ENCODE peak calls at places on chromosomes 7 and 10, in nine cellular contexts. One of them, this sample, is unnamed.

GRCh38 chr7:33764752-33765451 is 140.4 kb upstream of the BMPER start:
- DNase-seq in fibroblast of mammary gland: peak
- DNase-seq in astrocyte of the spinal cord: peak
- DNase-seq in heart right ventricle: no peak
- DNase-seq in astrocyte of the cerebellum: no peak
- DNase-seq in stomach: peak
- DNase-seq in A549: no peak
- DNase-seq in GM12865: no peak
- DNase-seq in AG09309: no peak
- DNase-seq in this sample: no peak

GRCh38 chr7:39172137-39172536 is 194.4 kb downstream of the POU6F2 start:
- DNase-seq in fibroblast of mammary gland: no peak
- DNase-seq in astrocyte of the spinal cord: no peak
- DNase-seq in heart right ventricle: no peak
- DNase-seq in astrocyte of the cerebellum: no peak
- DNase-seq in stomach: no peak
- DNase-seq in A549: no peak
- DNase-seq in GM12865: no peak
- DNase-seq in AG09309: no peak
- DNase-seq in this sample: no peak

GRCh38 chr7:107122483-107122882 is 46.3 kb upstream of the HBP1 start:
- DNase-seq in fibroblast of mammary gland: peak
- DNase-seq in astrocyte of the spinal cord: peak
- DNase-seq in heart right ventricle: no peak
- DNase-seq in astrocyte of the cerebellum: no peak
- DNase-seq in stomach: no peak
- DNase-seq in A549: peak
- DNase-seq in GM12865: no peak
- DNase-seq in AG09309: no peak
- DNase-seq in this sample: no peak

GRCh38 chr7:42758124-42758523 is 153.7 kb downstream of the C7orf25 start:
- DNase-seq in fibroblast of mammary gland: no peak
- DNase-seq in astrocyte of the spinal cord: no peak
- DNase-seq in heart right ventricle: no peak
- DNase-seq in astrocyte of the cerebellum: no peak
- DNase-seq in stomach: no peak
- DNase-seq in A549: no peak
- DNase-seq in GM12865: no peak
- DNase-seq in AG09309: no peak
- DNase-seq in this sample: no peak

GRCh38 chr7:16129431-16130126 is 291.8 kb downstream of the CRPPA start:
- DNase-seq in fibroblast of mammary gland: peak
- DNase-seq in astrocyte of the spinal cord: peak
- DNase-seq in heart right ventricle: no peak
- DNase-seq in astrocyte of the cerebellum: peak
- DNase-seq in stomach: no peak
- DNase-seq in A549: peak
- DNase-seq in GM12865: no peak
- DNase-seq in AG09309: peak
- DNase-seq in this sample: no peak

GRCh38 chr10:54363390-54363789 is 437.6 kb downstream of the PCDH15 start:
- DNase-seq in fibroblast of mammary gland: no peak
- DNase-seq in astrocyte of the spinal cord: no peak
- DNase-seq in heart right ventricle: no peak
- DNase-seq in astrocyte of the cerebellum: no peak
- DNase-seq in stomach: no peak
- DNase-seq in A549: no peak
- DNase-seq in GM12865: no peak
- DNase-seq in AG09309: no peak
- DNase-seq in this sample: no peak

GRCh38 chr7:107480932-107481331 is 11.1 kb downstream of the GPR22 start:
- DNase-seq in fibroblast of mammary gland: peak
- DNase-seq in astrocyte of the spinal cord: no peak
- DNase-seq in heart right ventricle: no peak
- DNase-seq in astrocyte of the cerebellum: no peak
- DNase-seq in stomach: no peak
- DNase-seq in A549: no peak
- DNase-seq in GM12865: no peak
- DNase-seq in AG09309: no peak
- DNase-seq in this sample: no peak

GRCh38 chr10:11685787-11686218 is 56.4 kb upstream of the ECHDC3 start:
- DNase-seq in fibroblast of mammary gland: peak
- DNase-seq in astrocyte of the spinal cord: peak
- DNase-seq in heart right ventricle: peak
- DNase-seq in astrocyte of the cerebellum: peak
- DNase-seq in stomach: peak
- DNase-seq in A549: no peak
- DNase-seq in GM12865: peak
- DNase-seq in AG09309: no peak
- DNase-seq in this sample: peak

GRCh38 chr7:134246347-134246746 is 70.4 kb downstream of the SLC35B4 start:
- DNase-seq in fibroblast of mammary gland: no peak
- DNase-seq in astrocyte of the spinal cord: no peak
- DNase-seq in heart right ventricle: no peak
- DNase-seq in astrocyte of the cerebellum: no peak
- DNase-seq in stomach: no peak
- DNase-seq in A549: no peak
- DNase-seq in GM12865: peak
- DNase-seq in AG09309: no peak
- DNase-seq in this sample: no peak

GRCh38 chr7:128938524-128939074 is 872 bp downstream of the IRF5 start:
- DNase-seq in fibroblast of mammary gland: no peak
- DNase-seq in astrocyte of the spinal cord: no peak
- DNase-seq in heart right ventricle: no peak
- DNase-seq in astrocyte of the cerebellum: no peak
- DNase-seq in stomach: no peak
- DNase-seq in A549: no peak
- DNase-seq in GM12865: peak
- DNase-seq in AG09309: no peak
- DNase-seq in this sample: no peak

GRCh38 chr7:143434660-143435059 is 8.6 kb upstream of the TAS2R60 start:
- DNase-seq in fibroblast of mammary gland: peak
- DNase-seq in astrocyte of the spinal cord: peak
- DNase-seq in heart right ventricle: peak
- DNase-seq in astrocyte of the cerebellum: no peak
- DNase-seq in stomach: no peak
- DNase-seq in A549: peak
- DNase-seq in GM12865: no peak
- DNase-seq in AG09309: no peak
- DNase-seq in this sample: no peak

GRCh38 chr7:30914611-30915601 is 3.3 kb downstream of the AQP1 start:
- DNase-seq in fibroblast of mammary gland: peak
- DNase-seq in astrocyte of the spinal cord: peak
- DNase-seq in heart right ventricle: peak
- DNase-seq in astrocyte of the cerebellum: no peak
- DNase-seq in stomach: no peak
- DNase-seq in A549: peak
- DNase-seq in GM12865: no peak
- DNase-seq in AG09309: no peak
- DNase-seq in this sample: no peak

GRCh38 chr10:70343312-70343711 is 39.1 kb downstream of the LRRC20 start:
- DNase-seq in fibroblast of mammary gland: no peak
- DNase-seq in astrocyte of the spinal cord: no peak
- DNase-seq in heart right ventricle: no peak
- DNase-seq in astrocyte of the cerebellum: no peak
- DNase-seq in stomach: peak
- DNase-seq in A549: no peak
- DNase-seq in GM12865: no peak
- DNase-seq in AG09309: no peak
- DNase-seq in this sample: no peak

GRCh38 chr10:50224330-50224952 is 26.9 kb downstream of the ASAH2 start:
- DNase-seq in fibroblast of mammary gland: peak
- DNase-seq in astrocyte of the spinal cord: peak
- DNase-seq in heart right ventricle: no peak
- DNase-seq in astrocyte of the cerebellum: peak
- DNase-seq in stomach: peak
- DNase-seq in A549: peak
- DNase-seq in GM12865: peak
- DNase-seq in AG09309: peak
- DNase-seq in this sample: peak
- TF ChIP-seq CTCF in fibroblast of mammary gland: peak
- TF ChIP-seq CTCF in astrocyte of the spinal cord: peak
- TF ChIP-seq CTCF in heart right ventricle: no peak
- TF ChIP-seq CTCF in astrocyte of the cerebellum: peak
- TF ChIP-seq CTCF in stomach: peak
- TF ChIP-seq CTCF in A549: peak
- TF ChIP-seq CTCF in GM12865: peak
- TF ChIP-seq CTCF in AG09309: peak
- TF ChIP-seq CTCF in this sample: peak

DNA sequence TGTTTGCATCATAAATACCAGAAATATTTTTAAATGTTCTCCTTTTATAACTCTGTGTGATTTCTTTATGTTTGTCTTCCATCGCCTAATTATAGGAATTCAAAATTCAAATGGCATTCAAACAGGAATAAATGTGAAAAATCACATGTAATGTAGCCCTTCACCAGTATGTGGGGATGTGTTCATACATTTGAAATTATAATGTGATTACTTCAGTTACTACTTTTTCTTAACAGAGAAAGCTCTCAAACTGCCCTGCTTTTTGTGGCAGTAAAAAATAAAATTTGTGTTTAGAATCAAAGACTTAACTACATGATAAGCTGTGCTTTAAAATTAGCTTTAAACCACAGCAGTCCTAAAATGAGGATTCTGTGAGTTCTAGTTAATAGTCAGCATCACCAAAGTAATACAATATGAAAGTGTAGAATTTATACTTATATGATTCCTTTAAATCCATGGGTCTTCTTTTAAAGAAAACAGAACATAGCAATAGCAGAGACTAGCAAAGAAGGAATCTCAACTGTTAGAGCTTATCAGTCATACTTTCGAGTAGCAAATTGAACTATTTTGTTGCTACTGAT is 7.8 kb upstream of the HERC4 start:
- DNase-seq in fibroblast of mammary gland: peak
- DNase-seq in astrocyte of the spinal cord: peak
- DNase-seq in heart right ventricle: no peak
- DNase-seq in astrocyte of the cerebellum: peak
- DNase-seq in stomach: no peak
- DNase-seq in A549: peak
- DNase-seq in GM12865: no peak
- DNase-seq in AG09309: no peak
- DNase-seq in this sample: no peak
- TF ChIP-seq CTCF in fibroblast of mammary gland: peak
- TF ChIP-seq CTCF in astrocyte of the spinal cord: peak
- TF ChIP-seq CTCF in heart right ventricle: no peak
- TF ChIP-seq CTCF in astrocyte of the cerebellum: peak
- TF ChIP-seq CTCF in stomach: no peak
- TF ChIP-seq CTCF in A549: peak
- TF ChIP-seq CTCF in GM12865: peak
- TF ChIP-seq CTCF in AG09309: peak
- TF ChIP-seq CTCF in this sample: no peak

GRCh38 chr10:1380075-1380793 is 324.0 kb downstream of the WDR37 start:
- DNase-seq in fibroblast of mammary gland: no peak
- DNase-seq in astrocyte of the spinal cord: no peak
- DNase-seq in heart right ventricle: no peak
- DNase-seq in astrocyte of the cerebellum: no peak
- DNase-seq in stomach: peak
- DNase-seq in A549: no peak
- DNase-seq in GM12865: no peak
- DNase-seq in AG09309: no peak
- DNase-seq in this sample: no peak
- TF ChIP-seq CTCF in fibroblast of mammary gland: no peak
- TF ChIP-seq CTCF in astrocyte of the spinal cord: no peak
- TF ChIP-seq CTCF in heart right ventricle: no peak
- TF ChIP-seq CTCF in astrocyte of the cerebellum: no peak
- TF ChIP-seq CTCF in stomach: no peak
- TF ChIP-seq CTCF in A549: no peak
- TF ChIP-seq CTCF in GM12865: no peak
- TF ChIP-seq CTCF in AG09309: no peak
- TF ChIP-seq CTCF in this sample: no peak

GRCh38 chr10:4214912-4215311 is 429.9 kb upstream of the KLF6 start:
- DNase-seq in fibroblast of mammary gland: no peak
- DNase-seq in astrocyte of the spinal cord: no peak
- DNase-seq in heart right ventricle: no peak
- DNase-seq in astrocyte of the cerebellum: no peak
- DNase-seq in stomach: no peak
- DNase-seq in A549: no peak
- DNase-seq in GM12865: no peak
- DNase-seq in AG09309: no peak
- DNase-seq in this sample: no peak
- TF ChIP-seq CTCF in fibroblast of mammary gland: no peak
- TF ChIP-seq CTCF in astrocyte of the spinal cord: no peak
- TF ChIP-seq CTCF in heart right ventricle: no peak
- TF ChIP-seq CTCF in astrocyte of the cerebellum: no peak
- TF ChIP-seq CTCF in stomach: no peak
- TF ChIP-seq CTCF in A549: no peak
- TF ChIP-seq CTCF in GM12865: no peak
- TF ChIP-seq CTCF in AG09309: no peak
- TF ChIP-seq CTCF in this sample: no peak

GRCh38 chr10:87030912-87031635 is 11.0 kb downstream of the FAM25A start:
- DNase-seq in fibroblast of mammary gland: no peak
- DNase-seq in astrocyte of the spinal cord: no peak
- DNase-seq in heart right ventricle: no peak
- DNase-seq in astrocyte of the cerebellum: no peak
- DNase-seq in stomach: no peak
- DNase-seq in A549: no peak
- DNase-seq in GM12865: no peak
- DNase-seq in AG09309: no peak
- DNase-seq in this sample: no peak
- TF ChIP-seq CTCF in fibroblast of mammary gland: no peak
- TF ChIP-seq CTCF in astrocyte of the spinal cord: no peak
- TF ChIP-seq CTCF in heart right ventricle: no peak
- TF ChIP-seq CTCF in astrocyte of the cerebellum: no peak
- TF ChIP-seq CTCF in stomach: no peak
- TF ChIP-seq CTCF in A549: no peak
- TF ChIP-seq CTCF in GM12865: no peak
- TF ChIP-seq CTCF in AG09309: no peak
- TF ChIP-seq CTCF in this sample: no peak

GRCh38 chr7:77989981-77990566 is 191.5 kb downstream of the PHTF2 start:
- DNase-seq in fibroblast of mammary gland: no peak
- DNase-seq in astrocyte of the spinal cord: no peak
- DNase-seq in heart right ventricle: no peak
- DNase-seq in astrocyte of the cerebellum: no peak
- DNase-seq in stomach: peak
- DNase-seq in A549: peak
- DNase-seq in GM12865: peak
- DNase-seq in AG09309: no peak
- DNase-seq in this sample: no peak
- TF ChIP-seq CTCF in fibroblast of mammary gland: no peak
- TF ChIP-seq CTCF in astrocyte of the spinal cord: no peak
- TF ChIP-seq CTCF in heart right ventricle: no peak
- TF ChIP-seq CTCF in astrocyte of the cerebellum: no peak
- TF ChIP-seq CTCF in stomach: no peak
- TF ChIP-seq CTCF in A549: no peak
- TF ChIP-seq CTCF in GM12865: peak
- TF ChIP-seq CTCF in AG09309: no peak
- TF ChIP-seq CTCF in this sample: peak

GRCh38 chr10:80202934-80203834 is 2.2 kb downstream of the ANXA11 start:
- DNase-seq in fibroblast of mammary gland: peak
- DNase-seq in astrocyte of the spinal cord: peak
- DNase-seq in heart right ventricle: peak
- DNase-seq in astrocyte of the cerebellum: peak
- DNase-seq in stomach: peak
- DNase-seq in A549: peak
- DNase-seq in GM12865: peak
- DNase-seq in AG09309: peak
- DNase-seq in this sample: peak
- TF ChIP-seq CTCF in fibroblast of mammary gland: peak
- TF ChIP-seq CTCF in astrocyte of the spinal cord: no peak
- TF ChIP-seq CTCF in heart right ventricle: no peak
- TF ChIP-seq CTCF in astrocyte of the cerebellum: peak
- TF ChIP-seq CTCF in stomach: no peak
- TF ChIP-seq CTCF in A549: peak
- TF ChIP-seq CTCF in GM12865: peak
- TF ChIP-seq CTCF in AG09309: peak
- TF ChIP-seq CTCF in this sample: peak

GRCh38 chr10:124125305-124126116 is 32.1 kb upstream of the CHST15 start:
- DNase-seq in fibroblast of mammary gland: no peak
- DNase-seq in astrocyte of the spinal cord: no peak
- DNase-seq in heart right ventricle: no peak
- DNase-seq in astrocyte of the cerebellum: no peak
- DNase-seq in stomach: no peak
- DNase-seq in A549: peak
- DNase-seq in GM12865: peak
- DNase-seq in AG09309: no peak
- DNase-seq in this sample: no peak
- TF ChIP-seq CTCF in fibroblast of mammary gland: peak
- TF ChIP-seq CTCF in astrocyte of the spinal cord: peak
- TF ChIP-seq CTCF in heart right ventricle: no peak
- TF ChIP-seq CTCF in astrocyte of the cerebellum: peak
- TF ChIP-seq CTCF in stomach: no peak
- TF ChIP-seq CTCF in A549: peak
- TF ChIP-seq CTCF in GM12865: peak
- TF ChIP-seq CTCF in AG09309: peak
- TF ChIP-seq CTCF in this sample: no peak

This sample was measured in GM20000.